ENCODE peak calls at places on chromosome 1, in eight cellular contexts. R is spleen, X is transverse colon, O is breast epithelium, Q is H1, P is HCT116, N is stomach, U is vagina. F is an unnamed sample. For H3K4me1, the result is how much of the 10 kb centered on the place peaks cover.

GRCh38 chr1:54851406-54851805 is 35.6 kb downstream of the DHCR24 start:
- DNase-seq in Q (no peak), U (no peak), X (no peak), P (no peak), O (no peak), N (no peak), R (no peak), F (no peak)

GRCh38 chr1:151056149-151056548 is 3.3 kb downstream of the CDC42SE1 start:
- DNase-seq in X (no peak), N (no peak), R (no peak), Q (no peak), P (no peak), U (no peak), O (no peak), F (no peak)

GRCh38 chr1:218350909-218351616 is 5.9 kb downstream of the TGFB2 start:
- DNase-seq in U (no peak), P (no peak), N (no peak), R (no peak), Q (no peak), X (no peak), O (no peak), F (no peak)

GRCh38 chr1:151885479-151885878 is 23.8 kb downstream of the THEM4 start:
- DNase-seq in P (no peak), O (no peak), R (no peak), Q (no peak), N (no peak), X (no peak), U (no peak), F (no peak)

GRCh38 chr1:151282883-151283725 is 1.0 kb downstream of the ZNF687 start:
- DNase-seq in R (peak), N (peak), X (peak), U (no peak), P (no peak), O (peak), Q (no peak), F (no peak)

GRCh38 chr1:232393010-232393833 is 236.7 kb downstream of the SIPA1L2 start:
- DNase-seq in Q (no peak), R (no peak), U (peak), N (no peak), O (no peak), X (no peak), P (no peak), F (no peak)

GRCh38 chr1:7374761-7375160 is 396.3 kb upstream of the VAMP3 start:
- DNase-seq in P (no peak), N (peak), Q (no peak), U (no peak), O (no peak), R (peak), X (no peak), F (no peak)

GRCh38 chr1:7400566-7400965 is 370.5 kb upstream of the VAMP3 start:
- DNase-seq in X (no peak), U (peak), O (no peak), P (no peak), R (peak), N (peak), Q (no peak), F (no peak)

GRCh38 chr1:37038703-37039093 is 4.4 kb upstream of the GRIK3 start:
- DNase-seq in R (no peak), U (no peak), N (peak), Q (no peak), O (peak), X (no peak), P (no peak), F (no peak)

GRCh38 chr1:206021796-206022365 is 1.8 kb downstream of the CTSE start:
- DNase-seq in X (no peak), Q (no peak), R (no peak), N (no peak), O (no peak), U (no peak), P (no peak), F (no peak)

GRCh38 chr1:107450899-107451664 is 310.2 kb downstream of the NTNG1 start:
- DNase-seq in R (no peak), P (no peak), N (no peak), Q (no peak), U (no peak), X (no peak), O (no peak), F (no peak)

GRCh38 chr1:211497489-211498045 is 5.6 kb upstream of the RD3 start:
- DNase-seq in Q (no peak), X (no peak), N (no peak), P (no peak), O (no peak), R (no peak), U (no peak), F (no peak)

GRCh38 chr1:19452221-19452663 is 33.1 kb downstream of the CAPZB start:
- DNase-seq in P (no peak), X (no peak), O (no peak), R (no peak), Q (no peak), U (no peak), N (no peak), F (no peak)

GRCh38 chr1:112396668-112397025 is 633 bp downstream of the CTTNBP2NL start:
- DNase-seq in R (no peak), U (no peak), Q (no peak), P (no peak), O (no peak), X (no peak), N (no peak), F (no peak)

GRCh38 chr1:153399401-153400055 is 8.7 kb upstream of the S100A8 start:
- DNase-seq in X (no peak), O (peak), P (no peak), Q (no peak), U (peak), R (no peak), N (no peak), F (peak)

GRCh38 chr1:3658231-3658615 is 5.9 kb downstream of the TP73 start:
- DNase-seq in P (no peak), N (no peak), X (no peak), O (no peak), U (no peak), R (peak), Q (no peak), F (no peak)

GRCh38 chr1:67651031-67651430 is 34.0 kb upstream of the GADD45A start:
- DNase-seq in U (no peak), P (no peak), Q (no peak), R (no peak), N (no peak), X (no peak), O (no peak), F (peak)

GRCh38 chr1:41325801-41326200 is 35.4 kb upstream of the FOXO6 start:
- DNase-seq in X (no peak), U (no peak), O (no peak), Q (no peak), N (no peak), P (no peak), R (no peak), F (peak)

GRCh38 chr1:226441629-226442028 is 33.7 kb upstream of the PARP1 start:
- DNase-seq in N (no peak), Q (no peak), U (no peak), X (no peak), P (no peak), O (no peak), R (no peak), F (no peak)
- H3K4me1 ChIP-seq in N (under half), Q (under half), U (under half), X (under half), P (under half), O (under half), R (under half), F (under half)

GRCh38 chr1:177864530-177865305 is 105.1 kb downstream of the SEC16B start:
- DNase-seq in N (no peak), O (peak), U (no peak), Q (no peak), X (no peak), P (no peak), R (no peak), F (peak)
- TF ChIP-seq POLR2A in N (no peak), O (no peak), U (no peak), Q (no peak), X (no peak), P (no peak), R (no peak), F (no peak)

GRCh38 chr1:181258971-181259745 is 170.7 kb downstream of the IER5 start:
- DNase-seq in Q (no peak), O (no peak), N (no peak), U (no peak), R (no peak), X (no peak), P (no peak), F (peak)
- TF ChIP-seq POLR2AphosphoS5 in Q (no peak), O (no peak), N (no peak), U (no peak), R (no peak), X (no peak), P (no peak), F (no peak)

DNA sequence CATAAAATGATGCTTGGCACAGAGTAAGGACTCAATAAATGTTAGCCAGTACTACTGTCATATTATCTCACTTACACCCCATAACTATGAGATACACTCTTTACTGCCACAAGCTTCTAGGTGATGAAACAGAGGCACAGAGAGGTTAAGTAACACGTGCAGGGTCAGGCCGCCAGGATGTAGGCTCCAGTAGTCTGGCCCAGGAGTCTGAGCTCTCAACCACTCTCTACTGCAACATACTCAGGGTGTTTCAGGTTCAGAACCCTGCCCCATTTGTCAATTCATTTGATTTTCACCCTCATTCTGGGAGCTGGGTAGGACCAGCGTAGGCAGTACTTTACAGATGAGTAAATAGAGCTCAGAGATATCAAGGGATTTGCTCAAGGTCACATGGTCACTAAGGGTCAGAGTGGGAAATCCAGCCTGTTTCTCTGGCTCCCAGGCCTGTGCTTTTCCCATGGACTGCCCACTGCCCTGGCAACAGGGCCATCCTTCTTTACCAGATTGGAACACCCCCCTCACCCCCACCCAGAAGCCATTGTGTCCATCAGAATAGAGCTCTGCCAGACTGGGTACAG is 21.2 kb downstream of the IQGAP3 start:
- DNase-seq in N (no peak), X (no peak), U (no peak), O (no peak), R (no peak), P (no peak), Q (no peak), F (no peak)
- H3K4me1 ChIP-seq in N (under half), X (under half), U (under half), O (under half), R (under half), P (under half), Q (under half), F (under half)

GRCh38 chr1:203288351-203288894 is 16.9 kb upstream of the BTG2 start:
- DNase-seq in P (no peak), X (no peak), N (no peak), Q (no peak), R (no peak), U (no peak), O (no peak), F (no peak)
- TF ChIP-seq POLR2A in P (no peak), X (no peak), N (no peak), Q (no peak), R (no peak), U (no peak), O (no peak), F (no peak)

DNA sequence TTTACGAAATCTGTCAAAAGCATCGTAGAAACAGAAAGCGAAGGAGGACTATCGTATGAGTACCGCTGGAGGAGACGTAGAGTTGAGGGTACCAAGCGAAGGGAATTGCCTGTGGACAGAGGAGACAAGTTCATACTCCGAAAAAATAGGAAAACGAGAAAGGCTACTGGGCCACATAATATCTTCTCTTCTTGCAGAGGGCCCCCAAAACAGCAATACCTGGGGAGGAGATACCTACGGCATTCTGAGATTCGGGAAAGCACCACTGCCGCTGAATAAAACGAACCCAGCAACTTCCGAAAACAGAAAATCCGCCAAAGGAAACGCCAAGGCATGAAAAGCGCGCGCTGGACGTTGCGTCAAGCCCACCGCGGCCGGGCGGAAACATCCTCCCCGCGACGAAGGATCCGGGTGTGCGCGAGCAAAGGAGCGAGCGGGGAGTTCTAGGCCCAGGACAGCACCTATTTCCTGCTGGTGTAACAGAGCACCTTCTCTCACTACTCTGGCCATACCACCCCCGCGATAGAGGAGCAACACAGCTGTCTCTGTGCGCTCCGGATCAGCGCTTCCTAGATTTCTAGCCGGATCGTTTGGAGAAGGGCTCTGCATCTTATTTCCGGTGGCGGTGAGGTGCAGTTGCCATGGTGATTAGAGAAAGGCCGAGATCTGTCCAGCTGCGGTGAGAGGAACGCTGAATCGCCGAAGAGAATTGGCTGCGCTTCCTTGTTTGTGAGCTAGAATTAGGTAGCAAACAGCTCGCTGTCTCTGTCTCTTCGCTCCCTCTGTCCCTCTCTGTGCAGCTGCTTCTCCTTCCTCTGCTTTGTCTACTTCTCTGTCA is at the start of the genes EFCAB7 and ITGB3BP:
- DNase-seq in U (peak), Q (peak), N (peak), P (peak), O (peak), X (peak), R (peak), F (peak)
- TF ChIP-seq POLR2AphosphoS5 in U (peak), Q (peak), N (peak), P (peak), O (peak), X (peak), R (peak), F (peak)

GRCh38 chr1:17212009-17212408 is 7.1 kb downstream of the PADI1 start:
- DNase-seq in R (no peak), P (no peak), N (peak), O (no peak), X (no peak), U (no peak), Q (no peak), F (no peak)

GRCh38 chr1:17209446-17209845 is 4.5 kb downstream of the PADI1 start:
- DNase-seq in U (no peak), N (no peak), Q (no peak), O (no peak), X (no peak), P (no peak), R (no peak), F (no peak)

GRCh38 chr1:17208546-17208945 is 3.6 kb downstream of the PADI1 start:
- DNase-seq in U (no peak), Q (no peak), X (no peak), N (no peak), P (no peak), R (no peak), O (no peak), F (no peak)

GRCh38 chr1:17211377-17211776 is 6.4 kb downstream of the PADI1 start:
- DNase-seq in X (no peak), R (no peak), Q (no peak), P (no peak), N (no peak), O (no peak), U (no peak), F (no peak)

DNA sequence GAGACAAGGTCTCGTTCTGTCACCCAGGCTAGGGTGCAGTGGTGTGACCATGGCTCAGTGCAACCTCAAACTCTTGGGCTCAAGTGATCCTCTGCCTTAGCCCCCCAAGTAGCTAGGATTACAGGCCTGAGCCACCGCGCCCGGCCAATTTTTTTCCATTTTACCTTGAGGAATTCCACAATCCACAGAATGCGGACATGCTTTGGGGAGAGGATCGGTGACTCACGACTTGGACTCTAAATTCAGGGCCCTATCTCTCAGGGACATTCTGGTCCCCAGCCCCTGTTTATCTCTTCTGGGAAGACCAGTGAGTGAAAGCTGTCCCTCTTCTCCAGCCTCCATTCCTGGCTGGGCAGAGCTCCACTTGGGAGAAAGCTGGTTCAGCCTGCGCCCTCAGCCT is 5.2 kb downstream of the PADI1 start:
- DNase-seq in R (no peak), U (no peak), P (no peak), X (no peak), Q (no peak), O (no peak), N (no peak), F (no peak)
- H3K4me1 ChIP-seq in R (under half), U (under half), P (under half), X (under half), Q (under half), O (under half), N (under half), F (under half)

GRCh38 chr1:167454304-167454928 is 63.9 kb downstream of the CD247 start:
- DNase-seq in Q (no peak), X (no peak), U (no peak), P (no peak), O (no peak), R (no peak), N (no peak), F (no peak)
- TF ChIP-seq POLR2A in Q (no peak), X (no peak), U (no peak), P (no peak), O (no peak), R (no peak), N (no peak), F (no peak)

GRCh38 chr1:76802094-76802493 is 65.2 kb upstream of the ST6GALNAC5 start:
- DNase-seq in U (no peak), N (no peak), Q (no peak), P (no peak), R (no peak), O (no peak), X (no peak), F (no peak)
- TF ChIP-seq POLR2AphosphoS5 in U (no peak), N (no peak), Q (no peak), P (no peak), R (no peak), O (no peak), X (no peak), F (no peak)

GRCh38 chr1:180924939-180925338 is 12.2 kb downstream of the KIAA1614 start:
- DNase-seq in O (no peak), X (no peak), R (no peak), N (no peak), Q (no peak), P (no peak), U (no peak), F (no peak)
- H3K4me1 ChIP-seq in O (under half), X (under half), R (under half), N (half or more), Q (under half), P (under half), U (under half), F (half or more)